ENCODE peak calls at places on chromosomes 7 and 10, in seven cellular contexts. E is pancreas, W is right cardiac atrium, L is uterus, N is sigmoid colon, J is PC-3, D is transverse colon. H is an unnamed sample.

GRCh38 chr10:44801383-44802327 is 109.5 kb upstream of the TMEM72 start:
- DNase-seq in E (peak; percentile 98), W (peak; percentile 92), L (peak; percentile 68), N (peak; percentile 88), J (peak; percentile 97), D (peak; percentile 86), H (peak; percentile 96)

GRCh38 chr7:81140775-81141174 is 221.9 kb upstream of the SEMA3C start:
- DNase-seq in E (no peak), W (no peak), L (no peak), N (no peak), J (no peak), D (no peak), H (no peak)

GRCh38 chr10:15378569-15378968 is 7.5 kb upstream of the FAM171A1 start:
- DNase-seq in E (no peak), W (no peak), L (no peak), N (no peak), J (no peak), D (no peak), H (no peak)

GRCh38 chr10:9781681-9782080 is 1236.0 kb upstream of the CELF2 start:
- DNase-seq in E (no peak), W (no peak), L (no peak), N (no peak), J (no peak), D (no peak), H (no peak)

GRCh38 chr7:159370-160270 is 32.8 kb upstream of the FAM20C start:
- DNase-seq in E (peak; percentile 86), W (peak; percentile 58), L (no peak), N (no peak), J (no peak), D (no peak), H (peak; percentile 51)

GRCh38 chr7:152894295-152895170 is 135.0 kb downstream of the ACTR3B start:
- DNase-seq in E (no peak), W (no peak), L (no peak), N (no peak), J (peak; percentile 29), D (no peak), H (no peak)

GRCh38 chr7:143459359-143459758 is 16.1 kb downstream of the TAS2R60 start:
- DNase-seq in E (no peak), W (no peak), L (no peak), N (no peak), J (no peak), D (no peak), H (no peak)

GRCh38 chr10:79137826-79138225 is 69.1 kb downstream of the ZMIZ1 start:
- DNase-seq in E (no peak), W (peak; percentile 80), L (no peak), N (peak; percentile 79), J (no peak), D (peak; percentile 42), H (no peak)

GRCh38 chr7:27916372-27916771 is 176.4 kb downstream of the TAX1BP1 start:
- DNase-seq in E (no peak), W (no peak), L (no peak), N (no peak), J (peak; percentile 81), D (no peak), H (no peak)

GRCh38 chr10:102461187-102462054 is 10.1 kb upstream of the C10orf95 start:
- DNase-seq in E (peak; percentile 99), W (peak; percentile 97), L (peak; percentile 91), N (peak; percentile 96), J (peak; percentile 92), D (peak; percentile 97), H (peak; percentile 98)

GRCh38 chr10:131174211-131174565 is 137.3 kb downstream of the TCERG1L start:
- DNase-seq in E (no peak), W (no peak), L (no peak), N (peak; percentile 54), J (no peak), D (no peak), H (peak; percentile 46)

GRCh38 chr10:78514459-78514858 is 480.8 kb downstream of the RPS24 start:
- DNase-seq in E (no peak), W (no peak), L (no peak), N (no peak), J (no peak), D (no peak), H (no peak)

GRCh38 chr7:55130554-55131198 is 111.9 kb downstream of the EGFR start:
- DNase-seq in E (no peak), W (peak; percentile 69), L (peak; percentile 74), N (peak; percentile 86), J (no peak), D (peak; percentile 37), H (peak; percentile 86)

GRCh38 chr10:98963608-98964007 is 272.0 kb downstream of the HPSE2 start:
- DNase-seq in E (no peak), W (no peak), L (no peak), N (no peak), J (no peak), D (no peak), H (no peak)

GRCh38 chr7:85041599-85042216 is 145.1 kb downstream of the SEMA3D start:
- DNase-seq in E (peak; percentile 38), W (peak; percentile 64), L (peak; percentile 23), N (no peak), J (peak; percentile 87), D (peak; percentile 68), H (no peak)

DNA sequence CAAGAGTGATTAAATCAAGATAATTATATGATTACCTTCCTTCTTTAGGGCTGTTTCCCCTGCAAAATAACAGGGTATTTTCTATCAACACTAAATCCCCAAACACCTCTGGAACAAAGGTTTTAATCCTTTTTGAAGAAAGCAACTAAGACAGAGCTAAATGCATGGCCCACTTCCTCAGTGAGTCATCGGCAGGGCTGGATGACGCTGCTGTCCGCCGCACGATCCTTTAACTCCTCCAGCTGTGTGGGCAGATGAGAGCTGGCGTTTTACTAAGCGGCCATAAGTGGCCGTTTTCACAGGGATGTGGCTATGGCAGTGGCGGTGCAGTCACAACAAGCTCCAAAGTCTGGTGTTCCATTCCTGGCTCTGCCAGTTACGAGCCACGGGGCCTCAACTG is 76.0 kb upstream of the C1QL3 start:
- DNase-seq in E (no peak), W (no peak), L (no peak), N (no peak), J (no peak), D (no peak), H (no peak)
- H3K27ac ChIP-seq in E (no peak overlapping the region), W (no peak overlapping the region), L (no peak overlapping the region), N (no peak overlapping the region), J (no peak overlapping the region), D (no peak overlapping the region), H (no peak overlapping the region)

GRCh38 chr10:91805110-91805825 is 7.0 kb downstream of the TNKS2 start:
- DNase-seq in E (no peak), W (no peak), L (no peak), N (no peak), J (no peak), D (no peak), H (no peak)
- H3K4me1 ChIP-seq in E (peaks cover 40% of the 10 kb centered on the region), W (peaks cover 13% of the 10 kb centered on the region), L (no peaks in the 10 kb centered on the region), N (peaks cover 36% of the 10 kb centered on the region), J (peaks cover 8% of the 10 kb centered on the region), D (peaks cover 9% of the 10 kb centered on the region), H (peaks cover 5% of the 10 kb centered on the region)

GRCh38 chr7:100466830-100467605 is 3.0 kb upstream of the SPACDR start:
- DNase-seq in E (no peak), W (peak; percentile 56), L (no peak), N (no peak), J (no peak), D (no peak), H (no peak)

GRCh38 chr7:100464791-100465190 is 731 bp upstream of the SPACDR start:
- DNase-seq in E (no peak), W (no peak), L (no peak), N (no peak), J (no peak), D (no peak), H (no peak)

GRCh38 chr7:100465702-100466311 is 1.7 kb upstream of the SPACDR start:
- DNase-seq in E (peak; percentile 95), W (peak; percentile 93), L (peak; percentile 73), N (peak; percentile 92), J (peak; percentile 70), D (peak; percentile 69), H (peak; percentile 93)

GRCh38 chr7:100464210-100464660 is at the start of gene SPACDR:
- DNase-seq in E (no peak), W (no peak), L (no peak), N (no peak), J (no peak), D (no peak), H (no peak)

GRCh38 chr7:100465299-100465698 is 1.2 kb upstream of the SPACDR start:
- DNase-seq in E (no peak), W (peak; percentile 49), L (no peak), N (no peak), J (peak; percentile 13), D (no peak), H (no peak)
- H3K27ac ChIP-seq in E (no peak overlapping the region), W (no peak overlapping the region), L (no peak overlapping the region), N (peak overlapping the region; percentile 74), J (no peak overlapping the region), D (peak overlapping the region; percentile 62), H (no peak overlapping the region)

GRCh38 chr10:95526066-95526465 is 35.1 kb downstream of the SORBS1 start:
- DNase-seq in E (no peak), W (no peak), L (no peak), N (no peak), J (no peak), D (no peak), H (no peak)
- H3K4me1 ChIP-seq in E (no peaks in the 10 kb centered on the region), W (peaks cover 25% of the 10 kb centered on the region), L (no peaks in the 10 kb centered on the region), N (peaks cover 98% of the 10 kb centered on the region), J (peaks cover 11% of the 10 kb centered on the region), D (peaks cover 37% of the 10 kb centered on the region), H (no peaks in the 10 kb centered on the region)

GRCh38 chr7:156948361-156948760 is 1.2 kb upstream of the NOM1 start:
- DNase-seq in E (no peak), W (no peak), L (no peak), N (no peak), J (no peak), D (no peak), H (no peak)
- H3K27ac ChIP-seq in E (no peak overlapping the region), W (no peak overlapping the region), L (no peak overlapping the region), N (peak overlapping the region; percentile 25), J (no peak overlapping the region), D (peak overlapping the region; percentile 21), H (no peak overlapping the region)